ENCODE peak calls at places on chromosomes 3 and 15, in ten cellular contexts. X, L, Z, U, R, V, J, B, O and H are unnamed samples.

GRCh38 chr3:13462822-13463221 is 17.3 kb upstream of the HDAC11 start:
- DNase-seq in X (no peak), U (no peak), J (no peak), O (no peak), R (no peak), L (no peak), B (no peak), Z (no peak), V (no peak), H (no peak)

GRCh38 chr3:24678441-24678865 is 183.8 kb upstream of the THRB start:
- DNase-seq in O (peak; percentile 72), J (no peak), U (no peak), B (no peak), Z (no peak), X (peak; percentile 35), V (no peak), L (no peak), R (no peak), H (no peak)

GRCh38 chr3:81816473-81817260 is 55.2 kb upstream of the GBE1 start:
- DNase-seq in U (no peak), O (no peak), X (no peak), R (no peak), V (no peak), L (no peak), J (peak; percentile 61), B (no peak), Z (no peak), H (peak; percentile 90)

GRCh38 chr3:141294300-141294699 is 62.7 kb downstream of the PXYLP1 start:
- DNase-seq in V (no peak), Z (no peak), B (no peak), O (no peak), R (no peak), U (no peak), L (no peak), X (no peak), J (no peak), H (no peak)

GRCh38 chr3:128329491-128330300 is 137.0 kb downstream of the DNAJB8 start:
- DNase-seq in L (no peak), V (no peak), B (no peak), Z (no peak), O (no peak), J (no peak), U (no peak), R (no peak), X (no peak), H (no peak)

GRCh38 chr3:46840491-46840890 is 22.8 kb downstream of the MYL3 start:
- DNase-seq in B (no peak), X (no peak), J (no peak), L (no peak), U (no peak), O (no peak), V (no peak), Z (no peak), R (no peak), H (no peak)

GRCh38 chr3:192869131-192870027 is 48.3 kb downstream of the MB21D2 start:
- DNase-seq in B (no peak), X (no peak), J (no peak), R (no peak), L (no peak), V (no peak), O (peak; percentile 79), U (no peak), Z (no peak), H (no peak)

GRCh38 chr15:60573936-60574335 is 95.0 kb upstream of the ICE2 start:
- DNase-seq in L (no peak), O (no peak), V (no peak), R (no peak), X (peak; percentile 49), B (no peak), U (no peak), Z (no peak), J (no peak), H (no peak)

GRCh38 chr3:128170866-128171516 is 17.7 kb downstream of the EEFSEC start:
- DNase-seq in X (no peak), Z (peak; percentile 38), V (no peak), L (peak; percentile 51), U (peak; percentile 67), B (peak; percentile 55), J (no peak), O (peak; percentile 77), R (no peak), H (no peak)

GRCh38 chr3:57805674-57806073 is 49.6 kb downstream of the SLMAP start:
- DNase-seq in X (no peak), Z (peak; percentile 35), J (no peak), B (peak; percentile 43), O (peak; percentile 81), R (no peak), L (no peak), U (no peak), V (no peak), H (no peak)

GRCh38 chr3:127534564-127534963 is 56.0 kb downstream of the TPRA1 start:
- DNase-seq in V (no peak), Z (no peak), J (no peak), B (no peak), R (no peak), L (no peak), X (no peak), O (no peak), U (no peak), H (no peak)

GRCh38 chr3:183073839-183074615 is 25.3 kb downstream of the MCCC1 start:
- DNase-seq in O (peak; percentile 58), L (no peak), Z (no peak), V (no peak), U (no peak), R (no peak), X (no peak), B (no peak), J (no peak), H (no peak)

GRCh38 chr15:80709542-80709941 is 14.4 kb downstream of the ABHD17C start:
- DNase-seq in X (no peak), B (no peak), U (no peak), L (peak; percentile 89), J (no peak), Z (no peak), R (no peak), V (no peak), O (no peak), H (no peak)

GRCh38 chr3:32428092-32429068 is 36.7 kb downstream of the CMTM7 start:
- DNase-seq in Z (no peak), U (no peak), J (peak; percentile 60), R (no peak), V (no peak), B (no peak), O (no peak), X (no peak), L (peak; percentile 16), H (no peak)

GRCh38 chr15:73353734-73354133 is 15.0 kb downstream of the HCN4 start:
- DNase-seq in B (peak; percentile 60), Z (no peak), L (no peak), O (no peak), J (no peak), V (no peak), X (no peak), U (no peak), R (no peak), H (no peak)

GRCh38 chr3:138118863-138119766 is 3.7 kb upstream of the DZIP1L start:
- DNase-seq in J (peak; percentile 69), Z (peak; percentile 54), R (no peak), B (peak; percentile 79), U (peak; percentile 58), O (peak; percentile 76), L (peak; percentile 75), X (peak; percentile 81), V (peak; percentile 42), H (peak; percentile 25)

GRCh38 chr3:60131607-60132006 is 1081.8 kb upstream of the CFAP20DC start:
- DNase-seq in Z (no peak), R (no peak), V (no peak), J (no peak), O (no peak), U (no peak), X (no peak), L (no peak), B (no peak), H (no peak)

GRCh38 chr3:22373182-22373581 is 622.2 kb upstream of the ZNF385D start:
- DNase-seq in U (no peak), V (no peak), R (no peak), X (no peak), J (no peak), B (peak; percentile 9), O (no peak), L (no peak), Z (no peak), H (no peak)

GRCh38 chr3:147651107-147651506 is 241.9 kb downstream of the ZIC1 start:
- DNase-seq in O (peak; percentile 28), L (no peak), Z (no peak), B (no peak), J (no peak), V (no peak), R (no peak), X (no peak), U (no peak), H (no peak)

GRCh38 chr3:101676765-101677435 is at the start of gene ZBTB11:
- DNase-seq in B (peak; percentile 95), V (no peak), J (peak; percentile 96), Z (no peak), X (peak; percentile 100), L (peak; percentile 100), R (peak; percentile 97), U (no peak), O (peak; percentile 100), H (peak; percentile 99)